ENCODE peak calls at places on chromosomes 16 and 17, in eight cellular contexts. W, O, F, H, G, V, U and Q are unnamed samples.

GRCh38 chr16:51762081-51762995 is 611.3 kb upstream of the SALL1 start:
- DNase-seq in O (peak; percentile 85), H (peak; percentile 83), U (peak; percentile 92), W (peak; percentile 72), G (peak; percentile 55), V (peak; percentile 72), F (peak; percentile 78), Q (peak; percentile 66)

GRCh38 chr17:8598913-8599312 is 31.6 kb downstream of the MYH10 start:
- DNase-seq in F (no peak), H (no peak), G (no peak), O (no peak), W (no peak), V (no peak), U (no peak), Q (no peak)

GRCh38 chr16:21100447-21100846 is 50.2 kb downstream of the DNAH3 start:
- DNase-seq in O (no peak), U (peak; percentile 84), F (no peak), W (no peak), G (no peak), V (peak; percentile 81), H (no peak), Q (no peak)

GRCh38 chr16:17296412-17296811 is 174.3 kb downstream of the XYLT1 start:
- DNase-seq in U (peak; percentile 15), W (no peak), H (no peak), O (no peak), G (peak; percentile 19), F (no peak), V (no peak), Q (no peak)

GRCh38 chr17:21358682-21359482 is 17.3 kb upstream of the KCNJ12 start:
- DNase-seq in G (peak; percentile 40), H (no peak), F (no peak), V (no peak), U (peak; percentile 30), W (no peak), O (peak; percentile 71), Q (no peak)

GRCh38 chr17:77926144-77926543 is 32.4 kb upstream of the TNRC6C start:
- DNase-seq in F (no peak), U (no peak), G (no peak), W (no peak), V (no peak), H (no peak), O (no peak), Q (no peak)

GRCh38 chr17:36463916-36464764 is 22.3 kb upstream of the ZNHIT3 start:
- DNase-seq in O (peak; percentile 56), G (peak; percentile 46), V (peak; percentile 63), W (no peak), F (no peak), H (no peak), U (peak; percentile 94), Q (peak; percentile 57)

GRCh38 chr17:75289832-75290337 is 652 bp upstream of the SLC25A19 start:
- DNase-seq in O (peak; percentile 67), V (peak; percentile 82), W (peak; percentile 74), H (peak; percentile 47), F (peak; percentile 87), U (peak; percentile 86), G (peak; percentile 53), Q (no peak)

GRCh38 chr16:23948949-23949392 is 113.2 kb downstream of the PRKCB start:
- DNase-seq in H (no peak), F (no peak), W (no peak), O (peak; percentile 27), G (no peak), U (no peak), V (no peak), Q (no peak)

GRCh38 chr16:83701494-83701893 is 106.3 kb upstream of the HSBP1 start:
- DNase-seq in O (no peak), F (peak; percentile 66), G (peak; percentile 31), W (no peak), U (peak; percentile 32), V (peak; percentile 33), H (no peak), Q (peak; percentile 27)

GRCh38 chr17:80377798-80378197 is 37.2 kb upstream of the ENDOV start:
- DNase-seq in V (no peak), U (no peak), G (no peak), F (no peak), O (no peak), H (no peak), W (peak; percentile 31), Q (no peak)

GRCh38 chr17:78873519-78874340 is 29.3 kb downstream of the CEP295NL start:
- DNase-seq in H (no peak), U (peak; percentile 71), F (no peak), V (peak; percentile 62), W (no peak), G (peak; percentile 59), O (peak; percentile 82), Q (no peak)

GRCh38 chr16:7083086-7083485 is 249.6 kb upstream of the RBFOX1 start:
- DNase-seq in F (no peak), O (no peak), U (no peak), G (no peak), W (no peak), H (no peak), V (no peak), Q (no peak)

GRCh38 chr17:7178973-7179316 is 225 bp downstream of the ASGR1 start:
- DNase-seq in F (no peak), O (no peak), W (no peak), H (no peak), U (no peak), V (no peak), G (no peak), Q (no peak)

GRCh38 chr16:72959301-72959996 is 88.5 kb downstream of the ZFHX3 start:
- DNase-seq in O (no peak), U (no peak), W (peak; percentile 65), G (no peak), F (no peak), V (no peak), H (no peak), Q (no peak)

GRCh38 chr16:72961863-72962262 is 86.1 kb downstream of the ZFHX3 start:
- DNase-seq in U (no peak), O (no peak), V (no peak), G (no peak), F (no peak), H (no peak), W (peak; percentile 62), Q (no peak)

GRCh38 chr16:72960101-72960500 is 87.8 kb downstream of the ZFHX3 start:
- DNase-seq in W (peak; percentile 65), F (no peak), H (no peak), U (no peak), V (no peak), G (no peak), O (no peak), Q (no peak)

GRCh38 chr16:72962347-72962746 is 85.6 kb downstream of the ZFHX3 start:
- DNase-seq in U (no peak), G (no peak), W (peak; percentile 64), O (no peak), V (no peak), H (no peak), F (no peak), Q (no peak)

GRCh38 chr16:72961115-72961832 is 86.7 kb downstream of the ZFHX3 start:
- DNase-seq in G (no peak), W (peak; percentile 66), O (no peak), U (peak; percentile 55), H (no peak), V (peak; percentile 33), F (no peak), Q (no peak)
- TF ChIP-seq CTCF in G (peak; percentile 36), W (peak; percentile 48), O (peak; percentile 14), U (peak; percentile 15), H (no peak), V (peak; percentile 56), F (peak; percentile 29), Q (peak; percentile 18)

DNA sequence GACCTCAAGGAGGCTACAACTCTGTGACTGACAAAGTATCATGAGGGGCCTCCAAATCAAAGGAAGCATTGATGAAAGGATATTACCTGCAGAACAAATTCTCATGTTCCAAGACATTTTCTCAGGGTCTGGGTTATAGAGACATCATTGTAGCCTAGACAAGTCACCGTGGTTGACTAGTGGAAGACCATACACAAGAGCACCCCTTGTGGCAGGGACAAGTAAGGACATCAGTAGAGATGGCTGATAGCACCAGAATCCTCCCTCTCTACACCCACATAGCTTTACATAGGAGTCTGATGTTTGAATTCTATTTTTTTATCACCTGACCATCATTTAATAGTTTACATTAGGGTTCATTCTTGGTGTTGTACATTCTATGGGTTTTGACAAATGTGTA is 32.5 kb upstream of the CDH8 start:
- DNase-seq in O (no peak), V (no peak), U (no peak), F (no peak), W (no peak), G (no peak), H (no peak), Q (no peak)
- TF ChIP-seq CTCF in O (no peak), V (no peak), U (no peak), F (no peak), W (no peak), G (no peak), H (no peak), Q (peak; percentile 33)

GRCh38 chr17:28492352-28493310 is 13.5 kb upstream of the FOXN1 start:
- DNase-seq in H (no peak), F (no peak), W (no peak), V (peak; percentile 9), O (no peak), U (peak; percentile 11), G (no peak), Q (no peak)
- TF ChIP-seq CTCF in H (no peak), F (no peak), W (no peak), V (no peak), O (no peak), U (no peak), G (no peak), Q (no peak)

GRCh38 chr17:2233441-2233947 is 70.1 kb downstream of the SMG6 start:
- DNase-seq in V (peak; percentile 79), W (peak; percentile 67), H (no peak), F (no peak), O (no peak), U (peak; percentile 67), G (peak; percentile 33), Q (no peak)

GRCh38 chr17:2238432-2239169 is 65.0 kb downstream of the SMG6 start:
- DNase-seq in V (no peak), W (no peak), F (no peak), G (peak; percentile 66), U (peak; percentile 52), H (no peak), O (no peak), Q (peak; percentile 70)

GRCh38 chr17:2237960-2238359 is 65.6 kb downstream of the SMG6 start:
- DNase-seq in V (no peak), W (no peak), G (no peak), O (no peak), H (no peak), F (no peak), U (peak; percentile 16), Q (no peak)

GRCh38 chr17:2237521-2237921 is 66.1 kb downstream of the SMG6 start:
- DNase-seq in H (peak; percentile 68), O (no peak), W (peak; percentile 75), G (peak; percentile 73), U (peak; percentile 62), F (no peak), V (peak; percentile 89), Q (no peak)

DNA sequence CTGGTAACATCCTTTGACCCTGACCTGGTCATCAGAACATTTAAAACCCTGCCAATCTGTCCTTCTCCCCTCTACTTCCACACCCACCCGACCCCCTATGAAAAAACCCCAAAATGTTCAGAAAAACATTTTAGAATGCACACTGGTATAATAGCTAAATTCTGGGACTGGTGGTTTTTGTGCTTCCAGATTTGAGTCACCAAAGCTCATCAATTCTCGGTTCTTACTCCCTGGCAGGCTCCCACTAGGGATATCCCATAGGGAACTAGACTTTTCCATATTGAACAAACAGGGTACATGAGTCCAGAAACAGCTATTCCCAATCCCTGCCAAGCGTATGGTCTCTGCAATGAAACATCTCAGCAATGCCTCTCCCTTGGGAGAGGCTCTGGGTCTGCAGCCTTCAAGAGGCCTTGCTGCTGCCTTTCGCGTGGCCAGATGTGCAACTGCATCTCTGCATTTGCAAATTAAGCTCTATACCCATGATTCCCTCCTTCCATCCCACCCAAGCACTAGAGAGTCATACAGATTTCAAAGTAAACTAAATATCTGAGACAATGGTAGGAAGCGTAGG is 67.7 kb downstream of the SMG6 start:
- DNase-seq in O (no peak), H (no peak), F (no peak), U (peak; percentile 54), G (peak; percentile 53), W (peak; percentile 65), V (peak; percentile 68), Q (no peak)
- TF ChIP-seq CTCF in O (peak; percentile 7), H (no peak), F (no peak), U (no peak), G (no peak), W (no peak), V (no peak), Q (no peak)